ENCODE peak calls at places on chromosomes 11 and 22, in eight cellular contexts. W, O, U, V, I, C, N and A are unnamed samples. For H4K20me1, the result is how much of the 10 kb centered on the place peaks cover.

GRCh38 chr11:32233276-32233675 is 142.4 kb downstream of the RCN1 start:
- DNase-seq in W (no peak), O (no peak), U (no peak), V (no peak), I (no peak), C (no peak), N (no peak), A (no peak)

GRCh38 chr11:46383974-46384701 is 2.7 kb downstream of the MDK start:
- DNase-seq in W (no peak), O (no peak), U (no peak), V (no peak), I (no peak), C (no peak), N (no peak), A (no peak)

GRCh38 chr11:73176145-73176891 is 34.2 kb upstream of the FCHSD2 start:
- DNase-seq in W (peak), O (no peak), U (no peak), V (no peak), I (no peak), C (no peak), N (no peak), A (peak)

GRCh38 chr11:2530855-2531200 is 86.0 kb downstream of the KCNQ1 start:
- DNase-seq in W (no peak), O (no peak), U (no peak), V (no peak), I (no peak), C (no peak), N (no peak), A (no peak)

GRCh38 chr22:29951675-29952413 is 68.9 kb downstream of the MTMR3 start:
- DNase-seq in W (no peak), O (no peak), U (no peak), V (no peak), I (no peak), C (no peak), N (no peak), A (no peak)

GRCh38 chr11:34890089-34890488 is 26.1 kb downstream of the APIP start:
- DNase-seq in W (no peak), O (no peak), U (no peak), V (no peak), I (peak), C (no peak), N (no peak), A (no peak)

GRCh38 chr11:17720796-17721171 is 1.4 kb downstream of the MYOD1 start:
- DNase-seq in W (no peak), O (peak), U (no peak), V (no peak), I (no peak), C (no peak), N (no peak), A (no peak)

GRCh38 chr11:15883349-15883961 is 472.9 kb downstream of the SOX6 start:
- DNase-seq in W (no peak), O (no peak), U (no peak), V (no peak), I (peak), C (no peak), N (peak), A (no peak)

GRCh38 chr22:30782613-30783012 is 87.9 kb downstream of the OSBP2 start:
- DNase-seq in W (no peak), O (no peak), U (peak), V (no peak), I (peak), C (no peak), N (peak), A (peak)

GRCh38 chr22:33361581-33361980 is 303.4 kb upstream of the SYN3 start:
- DNase-seq in W (peak), O (peak), U (no peak), V (peak), I (no peak), C (no peak), N (peak), A (no peak)

GRCh38 chr22:29243874-29244446 is 23.8 kb downstream of the RHBDD3 start:
- DNase-seq in W (no peak), O (no peak), U (no peak), V (no peak), I (no peak), C (no peak), N (no peak), A (no peak)

GRCh38 chr22:45210577-45211431 is 29.9 kb downstream of the KIAA0930 start:
- DNase-seq in W (no peak), O (no peak), U (no peak), V (peak), I (no peak), C (no peak), N (no peak), A (no peak)

GRCh38 chr11:128411812-128412211 is 175.5 kb downstream of the ETS1 start:
- DNase-seq in W (no peak), O (no peak), U (no peak), V (no peak), I (no peak), C (no peak), N (no peak), A (no peak)

GRCh38 chr11:3130269-3131071 is 34.6 kb downstream of the OSBPL5 start:
- DNase-seq in W (no peak), O (no peak), U (no peak), V (no peak), I (no peak), C (no peak), N (no peak), A (no peak)

GRCh38 chr22:27874185-27874584 is 44.9 kb downstream of the PITPNB start:
- DNase-seq in W (no peak), O (no peak), U (no peak), V (no peak), I (no peak), C (no peak), N (no peak), A (no peak)
- H4K20me1 ChIP-seq in W (under half), O (under half), U (under half), V (under half), I (under half), C (under half), N (under half), A (under half)

DNA sequence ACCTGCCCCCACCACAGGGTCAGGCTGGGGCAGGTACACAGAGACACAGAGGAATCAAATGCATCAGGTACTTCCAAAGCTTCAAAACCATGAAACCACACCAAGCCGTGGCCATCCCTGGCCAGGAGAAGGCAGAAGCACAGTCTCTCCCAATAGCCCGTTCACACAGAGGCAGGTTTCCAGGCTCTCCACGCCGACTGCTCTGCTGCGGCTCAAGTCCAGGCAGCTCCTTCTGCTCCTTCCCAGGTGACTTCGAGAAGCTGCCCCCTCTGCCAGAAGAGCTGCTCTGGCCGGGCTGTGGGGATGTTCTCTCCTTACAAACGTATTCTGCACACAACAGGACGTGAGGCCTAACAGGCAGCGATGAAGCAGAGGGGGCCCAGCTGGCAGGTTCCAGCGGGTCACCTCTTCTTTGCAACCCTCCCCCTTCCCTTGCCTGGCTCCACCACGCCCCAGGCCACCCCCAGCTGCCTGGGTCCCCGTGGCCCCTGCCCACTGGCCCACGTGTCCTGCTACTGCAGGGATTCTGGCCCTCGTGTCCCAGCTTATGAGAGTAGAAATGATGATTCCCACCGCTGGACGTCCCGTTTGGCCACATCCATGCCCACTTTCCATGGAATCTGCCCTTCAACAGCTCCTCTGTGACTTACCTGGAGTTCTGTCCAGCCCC is 26.1 kb downstream of the BRD1 start:
- DNase-seq in W (no peak), O (no peak), U (no peak), V (no peak), I (no peak), C (no peak), N (no peak), A (no peak)
- H4K20me1 ChIP-seq in W (under half), O (under half), U (half or more), V (under half), I (under half), C (under half), N (half or more), A (under half)

GRCh38 chr11:134142536-134142935 is 73.7 kb downstream of the JAM3 start:
- DNase-seq in W (no peak), O (no peak), U (no peak), V (peak), I (peak), C (no peak), N (peak), A (no peak)

GRCh38 chr11:134139303-134139872 is 70.5 kb downstream of the JAM3 start:
- DNase-seq in W (no peak), O (peak), U (no peak), V (no peak), I (no peak), C (no peak), N (no peak), A (no peak)

GRCh38 chr11:134144744-134145143 is 75.9 kb downstream of the JAM3 start:
- DNase-seq in W (no peak), O (no peak), U (no peak), V (peak), I (no peak), C (no peak), N (no peak), A (no peak)

GRCh38 chr11:134139873-134140331 is 71.0 kb downstream of the JAM3 start:
- DNase-seq in W (peak), O (peak), U (peak), V (peak), I (peak), C (peak), N (peak), A (peak)

DNA sequence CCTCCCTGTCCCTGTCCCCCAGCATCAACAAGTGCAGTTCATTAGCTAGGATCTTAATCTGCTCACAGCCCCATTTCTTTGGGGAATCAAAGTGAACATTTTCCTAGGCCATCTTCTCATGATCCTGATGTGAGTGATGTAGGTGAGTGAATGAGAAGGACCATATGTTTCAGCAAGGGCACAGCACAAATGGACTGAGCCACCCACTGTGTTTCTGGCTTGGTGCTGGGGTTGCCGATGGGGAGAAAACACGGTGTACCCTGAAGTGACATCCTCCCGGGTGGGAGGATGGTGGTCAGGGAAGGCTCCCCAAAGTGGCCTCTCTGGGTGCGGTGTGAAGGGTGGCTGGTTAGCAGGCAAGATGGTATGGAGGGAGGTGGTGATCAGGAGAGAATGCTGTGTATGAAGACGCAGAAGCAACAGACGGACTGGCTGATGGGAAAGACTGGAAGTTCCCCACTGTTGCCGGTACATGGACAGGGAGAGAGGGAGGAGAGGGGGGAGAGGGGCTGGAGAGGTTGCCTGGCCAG is 72.2 kb downstream of the JAM3 start:
- DNase-seq in W (no peak), O (no peak), U (no peak), V (no peak), I (no peak), C (no peak), N (no peak), A (no peak)
- H4K20me1 ChIP-seq in W (under half), O (under half), U (under half), V (under half), I (under half), C (under half), N (under half), A (under half)

GRCh38 chr11:39078465-39078864 is 2381.0 kb downstream of the LRRC4C start:
- DNase-seq in W (no peak), O (no peak), U (no peak), V (no peak), I (no peak), C (no peak), N (no peak), A (no peak)
- H4K20me1 ChIP-seq in W (under half), O (under half), U (under half), V (under half), I (under half), C (under half), N (under half), A (under half)

GRCh38 chr11:133950874-133951483 is 5.8 kb downstream of the IGSF9B start:
- DNase-seq in W (no peak), O (peak), U (no peak), V (no peak), I (no peak), C (no peak), N (no peak), A (no peak)

GRCh38 chr11:133952199-133953190 is 4.3 kb downstream of the IGSF9B start:
- DNase-seq in W (no peak), O (no peak), U (no peak), V (no peak), I (no peak), C (no peak), N (no peak), A (no peak)

GRCh38 chr11:133953571-133953970 is 3.2 kb downstream of the IGSF9B start:
- DNase-seq in W (no peak), O (no peak), U (no peak), V (no peak), I (no peak), C (no peak), N (no peak), A (no peak)

GRCh38 chr11:133953999-133954398 is 2.8 kb downstream of the IGSF9B start:
- DNase-seq in W (no peak), O (no peak), U (no peak), V (no peak), I (no peak), C (no peak), N (no peak), A (no peak)

DNA sequence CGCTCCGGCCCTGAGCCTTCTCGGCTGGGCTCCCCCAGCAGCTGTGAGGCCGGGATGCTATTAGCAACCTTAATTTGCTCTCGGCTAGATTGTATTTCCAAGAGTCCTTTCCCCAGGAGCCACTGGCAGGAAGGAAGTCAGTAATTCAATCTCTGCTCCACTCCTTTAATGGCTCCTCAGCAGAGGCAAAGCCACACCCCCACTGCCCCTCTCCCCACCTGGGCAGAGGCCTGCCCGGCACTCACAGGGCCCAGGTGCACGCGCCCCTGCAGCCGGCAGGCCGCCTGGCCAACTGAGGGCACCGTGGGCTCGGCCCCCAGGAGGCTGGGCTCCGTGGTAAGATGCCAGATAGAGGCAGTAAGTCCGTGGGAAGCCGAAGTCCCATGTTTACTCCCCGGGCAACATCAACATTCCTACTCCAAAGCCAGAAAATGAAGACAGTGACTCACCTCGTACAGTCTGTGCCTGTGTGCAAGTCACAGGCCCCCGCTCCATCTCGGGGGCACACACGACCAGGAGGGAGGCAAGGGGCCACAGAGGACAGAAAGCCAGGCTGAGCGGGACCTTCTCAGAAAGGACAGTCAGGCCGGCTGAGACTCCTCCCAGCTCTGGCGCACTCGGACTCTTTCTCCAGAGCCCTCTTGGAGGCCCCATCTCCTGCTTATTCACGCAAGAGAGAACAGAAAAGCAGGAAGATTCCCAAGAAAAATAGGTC is 5.1 kb downstream of the IGSF9B start:
- DNase-seq in W (no peak), O (peak), U (no peak), V (peak), I (no peak), C (no peak), N (peak), A (no peak)
- H4K20me1 ChIP-seq in W (under half), O (under half), U (under half), V (under half), I (under half), C (under half), N (under half), A (under half)

DNA sequence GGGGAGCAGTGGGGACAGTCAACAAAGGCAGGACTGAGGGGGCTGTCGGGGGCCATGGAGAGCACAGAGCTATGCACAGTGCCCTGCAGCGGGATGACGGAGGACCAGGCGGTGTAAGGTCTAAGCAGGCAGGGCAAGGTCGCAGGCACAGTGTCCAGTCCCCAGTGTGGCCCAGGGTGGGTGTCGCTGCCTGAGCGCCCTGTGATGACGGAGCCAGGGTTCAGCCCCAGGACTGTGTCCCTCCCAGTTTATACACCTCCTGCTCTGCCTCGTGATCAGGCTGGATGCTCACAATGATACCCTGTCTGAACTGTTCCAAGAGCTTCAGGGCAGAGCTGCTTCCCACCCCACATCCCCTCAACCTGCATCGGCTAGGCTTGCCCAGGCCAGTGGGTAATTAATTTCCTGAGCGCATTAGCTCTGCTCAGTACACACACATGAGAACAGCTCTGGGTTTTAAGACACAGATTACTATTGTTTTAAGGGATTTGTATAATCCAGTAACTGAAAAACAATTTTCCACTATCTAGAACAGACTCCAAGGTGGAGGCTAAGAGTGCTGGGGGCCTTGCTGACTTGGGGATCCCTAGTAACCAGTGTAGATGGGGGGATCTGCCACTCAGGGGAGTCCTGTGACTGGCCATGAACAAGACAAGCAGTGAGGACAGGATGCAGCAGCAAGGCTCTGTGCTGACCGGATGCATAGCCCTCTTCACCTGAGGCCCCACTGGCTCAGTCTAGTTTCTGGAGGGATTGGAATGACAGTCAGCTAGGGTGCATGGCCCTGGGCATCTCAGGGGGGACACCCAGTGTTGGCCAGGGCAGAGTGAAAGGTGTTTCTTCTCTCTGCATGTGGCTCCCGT is 34.0 kb downstream of the GNAZ start:
- DNase-seq in W (no peak), O (no peak), U (no peak), V (no peak), I (no peak), C (no peak), N (no peak), A (no peak)
- H4K20me1 ChIP-seq in W (under half), O (under half), U (under half), V (under half), I (under half), C (under half), N (under half), A (under half)